ENCODE peak calls at places on chromosome 17, in four cellular contexts. X is GM12878, K is HepG2, H is SK-N-SH. F is an unnamed sample.

GRCh38 chr17:5800646-5801045 is 216.3 kb upstream of the NLRP1 start:
- DNase-seq in X (no peak), K (no peak), H (no peak), F (no peak)

GRCh38 chr17:55133583-55133982 is 131.2 kb upstream of the HLF start:
- DNase-seq in X (no peak), K (no peak), H (no peak), F (no peak)

GRCh38 chr17:4490109-4490591 is 8.5 kb upstream of the SPNS2 start:
- DNase-seq in X (no peak), K (no peak), H (no peak), F (no peak)

GRCh38 chr17:62666061-62666800 is 38.8 kb downstream of the MRC2 start:
- DNase-seq in X (no peak), K (no peak), H (peak), F (no peak)

GRCh38 chr17:57629470-57629869 is 115.6 kb downstream of the CCDC182 start:
- DNase-seq in X (peak), K (no peak), H (no peak), F (no peak)

GRCh38 chr17:49213803-49214202 is 3.3 kb downstream of the ABI3 start:
- DNase-seq in X (no peak), K (no peak), H (no peak), F (no peak)

GRCh38 chr17:49016775-49017463 is 19.7 kb downstream of the IGF2BP1 start:
- DNase-seq in X (no peak), K (no peak), H (peak), F (peak)

GRCh38 chr17:56603486-56604238 is 10.2 kb downstream of the NOG start:
- DNase-seq in X (no peak), K (no peak), H (no peak), F (no peak)

GRCh38 chr17:22278302-22279275 is 586.3 kb downstream of the KCNJ18 start:
- DNase-seq in X (no peak), K (no peak), H (no peak), F (no peak)

GRCh38 chr17:69870751-69871199 is 204.2 kb upstream of the KCNJ16 start:
- DNase-seq in X (no peak), K (no peak), H (no peak), F (no peak)

GRCh38 chr17:70906808-70907207 is 737.5 kb downstream of the KCNJ2 start:
- DNase-seq in X (no peak), K (no peak), H (peak), F (no peak)

GRCh38 chr17:19726615-19727376 is 10.4 kb upstream of the SLC47A2 start:
- DNase-seq in X (no peak), K (no peak), H (no peak), F (no peak)

GRCh38 chr17:31842416-31843381 is 16.3 kb downstream of the COPRS start:
- DNase-seq in X (no peak), K (peak), H (peak), F (peak)

GRCh38 chr17:74241847-74242246 is 28.5 kb downstream of the TTYH2 start:
- DNase-seq in X (no peak), K (no peak), H (no peak), F (no peak)

GRCh38 chr17:83187782-83188311 is 108.4 kb downstream of the METRNL start:
- DNase-seq in X (no peak), K (no peak), H (no peak), F (no peak)

GRCh38 chr17:6243186-6243585 is 173.0 kb downstream of the WSCD1 start:
- DNase-seq in X (no peak), K (no peak), H (no peak), F (no peak)

GRCh38 chr17:62656446-62656845 is 29.0 kb downstream of the MRC2 start:
- DNase-seq in X (no peak), K (no peak), H (no peak), F (no peak)

GRCh38 chr17:3911271-3912053 is 4.8 kb downstream of the P2RX1 start:
- DNase-seq in X (peak), K (no peak), H (no peak), F (no peak)

GRCh38 chr17:11094377-11094776 is 146.6 kb upstream of the SHISA6 start:
- DNase-seq in X (no peak), K (no peak), H (no peak), F (no peak)

GRCh38 chr17:49817993-49818392 is 29.5 kb downstream of the KAT7 start:
- DNase-seq in X (no peak), K (no peak), H (no peak), F (no peak)

GRCh38 chr17:37392024-37392590 is 14.5 kb downstream of the ACACA start:
- DNase-seq in X (no peak), K (no peak), H (no peak), F (no peak)

GRCh38 chr17:78376161-78376560 is 2.3 kb upstream of the PGS1 start:
- DNase-seq in X (no peak), K (no peak), H (no peak), F (no peak)

GRCh38 chr17:16920628-16921020 is 51.3 kb downstream of the TNFRSF13B start:
- DNase-seq in X (no peak), K (no peak), H (no peak), F (no peak)

GRCh38 chr17:78113804-78114785 is 14.5 kb downstream of the TMC6 start:
- DNase-seq in X (no peak), K (no peak), H (no peak), F (no peak)

GRCh38 chr17:77872714-77873517 is 85.6 kb upstream of the TNRC6C start:
- DNase-seq in X (no peak), K (no peak), H (peak), F (no peak)

GRCh38 chr17:74299618-74300009 is 25.6 kb downstream of the DNAI2 start:
- DNase-seq in X (no peak), K (no peak), H (no peak), F (no peak)

GRCh38 chr17:11467639-11468038 is 130.6 kb upstream of the DNAH9 start:
- DNase-seq in X (no peak), K (no peak), H (no peak), F (no peak)

GRCh38 chr17:32518856-32519768 is 32.3 kb downstream of the CDK5R1 start:
- DNase-seq in X (no peak), K (no peak), H (peak), F (no peak)

GRCh38 chr17:46072998-46073397 is 73.9 kb downstream of the STH start:
- DNase-seq in X (no peak), K (peak), H (no peak), F (peak)

GRCh38 chr17:66494023-66494803 is 191.8 kb downstream of the PRKCA start:
- DNase-seq in X (no peak), K (no peak), H (no peak), F (peak)

GRCh38 chr17:32265192-32265895 is at the start of gene RHBDL3:
- DNase-seq in X (no peak), K (no peak), H (peak), F (no peak)

GRCh38 chr17:47265983-47266541 is 12.4 kb downstream of the ITGB3 start:
- DNase-seq in X (no peak), K (peak), H (no peak), F (no peak)

GRCh38 chr17:69949931-69950330 is 125.1 kb upstream of the KCNJ16 start:
- DNase-seq in X (no peak), K (no peak), H (no peak), F (no peak)

GRCh38 chr17:36608794-36609497 is 7.6 kb downstream of the MRM1 start:
- DNase-seq in X (no peak), K (no peak), H (no peak), F (no peak)

GRCh38 chr17:34706029-34706428 is 126.6 kb downstream of the TMEM132E start:
- DNase-seq in X (no peak), K (no peak), H (no peak), F (no peak)

GRCh38 chr17:63842540-63843386 is at the start of gene SMARCD2:
- DNase-seq in X (peak), K (peak), H (peak), F (peak)
- TF ChIP-seq REST in X (no peak), K (peak), H (peak), F (peak)

DNA sequence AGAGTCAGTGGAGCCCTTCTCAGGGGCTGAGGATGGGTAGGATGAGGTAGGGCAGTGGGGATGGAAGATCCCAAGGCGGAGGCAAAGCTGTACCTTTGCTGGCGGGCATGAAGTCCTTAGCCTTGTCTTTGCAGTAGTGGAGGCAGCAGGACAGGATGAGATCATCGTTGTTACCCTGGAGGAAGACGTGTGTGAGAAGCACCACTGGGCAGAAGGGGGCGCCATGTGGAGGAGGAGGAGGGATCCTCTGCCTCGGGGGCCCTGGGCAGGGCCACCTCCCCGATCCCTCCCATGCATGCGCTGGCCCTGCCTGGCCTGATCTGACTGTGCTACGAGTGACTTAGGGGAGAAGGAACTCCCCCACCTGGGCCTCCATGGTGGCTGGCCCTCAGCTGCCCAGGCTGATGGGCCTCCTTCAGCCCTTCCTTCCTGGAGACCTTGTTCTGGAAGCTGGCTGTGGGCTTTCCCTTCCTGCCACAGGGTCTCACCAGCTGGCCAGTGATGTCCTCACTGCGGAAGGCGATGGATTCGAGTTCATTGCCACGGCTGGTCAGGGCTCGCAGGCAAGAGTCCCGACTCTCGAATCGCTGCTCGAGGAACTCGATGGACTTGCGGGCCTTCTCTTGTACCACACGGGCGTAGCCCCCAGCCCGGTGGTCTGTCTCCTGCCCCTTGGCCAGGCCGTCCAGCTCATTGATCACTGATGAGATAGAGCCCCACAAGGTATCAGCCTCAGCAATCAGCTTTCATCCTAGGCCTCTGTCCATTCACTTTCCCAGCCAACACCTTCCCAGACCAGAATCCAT is 10.3 kb downstream of the HIC1 start:
- DNase-seq in X (no peak), K (no peak), H (peak), F (no peak)
- TF ChIP-seq PBX3 in X (no peak), K (no peak), H (no peak), F (no peak)

DNA sequence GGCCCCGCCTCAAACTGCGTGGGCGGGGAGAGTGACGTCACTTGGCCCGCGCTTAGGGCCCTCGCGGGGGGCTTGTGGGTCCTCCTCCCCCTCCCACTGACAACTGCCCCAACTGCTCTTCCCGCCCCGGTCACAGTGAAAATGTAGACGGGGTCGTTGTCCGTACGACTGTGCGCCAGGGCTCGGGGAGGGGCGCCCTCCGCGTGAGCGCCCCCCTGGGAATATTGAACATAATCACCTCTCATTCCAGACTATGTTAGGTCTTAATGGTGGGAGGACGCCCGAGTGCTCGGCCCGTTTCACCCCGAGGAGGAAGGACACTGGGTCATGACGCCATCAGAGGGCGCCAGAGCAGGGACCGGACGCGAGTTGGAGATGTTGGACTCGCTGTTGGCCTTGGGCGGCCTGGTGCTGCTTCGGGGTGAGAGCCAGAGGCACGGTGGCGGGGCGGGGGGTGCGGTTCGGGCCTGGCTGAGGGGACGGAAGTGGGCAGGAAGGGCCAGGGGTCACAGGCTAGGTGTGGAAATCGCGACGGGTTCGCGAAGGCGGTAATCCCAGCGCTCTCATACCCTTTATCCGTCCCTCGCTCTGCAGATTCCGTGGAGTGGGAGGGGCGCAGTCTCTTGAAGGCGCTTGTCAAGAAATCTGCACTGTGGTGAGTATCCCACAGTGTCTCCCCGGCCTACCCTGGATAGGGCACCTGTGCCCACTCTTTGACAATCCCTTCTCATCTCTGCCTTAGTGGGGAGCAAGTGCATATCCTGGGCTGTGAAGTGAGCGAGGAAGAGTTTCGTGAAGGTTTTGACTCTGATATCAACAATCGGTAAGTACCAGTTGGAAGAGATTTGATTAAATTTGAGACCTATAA is at the start of gene ELP5:
- DNase-seq in X (peak), K (peak), H (peak), F (peak)
- TF ChIP-seq REST in X (no peak), K (no peak), H (no peak), F (no peak)

GRCh38 chr17:80738987-80739730 is 194.5 kb downstream of the RPTOR start:
- DNase-seq in X (no peak), K (no peak), H (no peak), F (no peak)
- TF ChIP-seq PBX3 in X (no peak), K (no peak), H (no peak), F (no peak)

GRCh38 chr17:30197416-30197815 is 38.1 kb downstream of the SLC6A4 start:
- DNase-seq in X (no peak), K (no peak), H (no peak), F (no peak)
- TF ChIP-seq REST in X (no peak), K (no peak), H (no peak), F (no peak)

DNA sequence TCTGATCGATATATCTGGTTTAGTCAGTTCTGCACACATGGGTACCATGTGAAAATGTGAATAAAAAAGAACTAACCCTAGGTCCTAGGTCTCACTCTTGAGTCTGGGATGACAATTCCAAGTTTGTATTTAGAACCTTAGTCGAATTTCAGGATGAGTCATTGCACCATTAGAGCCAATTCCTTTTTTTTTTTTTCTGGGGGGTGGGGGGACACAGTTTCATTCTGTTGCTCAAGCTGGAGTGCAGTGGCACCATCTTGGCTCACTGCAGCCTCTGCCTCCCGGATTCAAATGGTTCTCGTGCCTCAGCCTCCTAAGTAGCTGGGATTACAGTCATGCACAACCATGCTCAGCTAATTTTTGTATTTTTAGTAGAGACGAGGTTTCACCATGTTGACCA is 41.6 kb downstream of the SPAG9 start:
- DNase-seq in X (no peak), K (no peak), H (no peak), F (no peak)
- TF ChIP-seq PBX3 in X (no peak), K (no peak), H (no peak), F (no peak)

GRCh38 chr17:42677921-42678781 is 1.4 kb upstream of the PLEKHH3 start:
- DNase-seq in X (no peak), K (peak), H (peak), F (peak)
- TF ChIP-seq REST in X (no peak), K (no peak), H (no peak), F (peak)

DNA sequence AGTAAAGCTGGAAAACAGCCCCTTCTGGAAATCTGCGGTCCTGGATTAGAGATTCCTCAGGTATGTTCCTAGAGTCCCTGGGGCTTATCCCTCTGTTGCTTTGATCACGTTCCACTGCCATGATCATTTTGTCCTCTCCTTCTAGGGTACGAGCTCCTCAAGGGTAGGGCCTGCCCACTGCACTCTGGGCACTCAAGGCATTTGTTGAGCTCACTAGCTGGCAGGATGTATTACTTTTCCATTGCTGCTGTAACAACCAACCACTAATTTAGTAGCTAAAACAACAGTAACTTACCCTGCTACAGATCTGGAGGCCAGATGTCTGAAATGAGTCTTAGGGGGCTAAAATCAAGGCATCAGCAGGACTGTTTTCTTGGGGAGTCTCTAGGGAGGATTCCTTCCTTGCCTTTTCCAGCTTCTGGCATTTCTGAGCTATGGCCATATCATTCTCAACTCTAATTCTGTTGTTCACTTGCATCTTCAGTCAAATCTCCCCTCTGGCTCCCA is 65.7 kb downstream of the ARSG start:
- DNase-seq in X (no peak), K (no peak), H (no peak), F (no peak)
- TF ChIP-seq PBX3 in X (no peak), K (no peak), H (no peak), F (no peak)